ENCODE peak calls at places on chromosomes 1 and 21, in six cellular contexts. One of them, this sample, is unnamed.

GRCh38 chr1:221723018-221723917 is 18.6 kb downstream of the DUSP10 start:
- DNase-seq in colonic mucosa: no peak
- DNase-seq in HFF-Myc: no peak
- DNase-seq in endothelial cell: no peak
- DNase-seq in cardiac muscle cell: no peak
- DNase-seq in cardiac fibroblast: no peak
- DNase-seq in this sample: no peak

GRCh38 chr1:210416049-210416448 is 87.3 kb downstream of the HHAT start:
- DNase-seq in cardiac muscle cell: no peak
- DNase-seq in cardiac fibroblast: no peak
- DNase-seq in endothelial cell: no peak
- DNase-seq in colonic mucosa: no peak
- DNase-seq in HFF-Myc: no peak
- DNase-seq in this sample: no peak

GRCh38 chr1:210826686-210827085 is 307.3 kb downstream of the KCNH1 start:
- DNase-seq in colonic mucosa: no peak
- DNase-seq in cardiac fibroblast: no peak
- DNase-seq in HFF-Myc: no peak
- DNase-seq in cardiac muscle cell: no peak
- DNase-seq in endothelial cell: no peak
- DNase-seq in this sample: no peak

GRCh38 chr1:45833361-45833760 is 29.9 kb downstream of the MAST2 start:
- DNase-seq in cardiac fibroblast: no peak
- DNase-seq in endothelial cell: no peak
- DNase-seq in HFF-Myc: no peak
- DNase-seq in cardiac muscle cell: no peak
- DNase-seq in colonic mucosa: no peak
- DNase-seq in this sample: no peak

GRCh38 chr1:54516249-54516920 is 31.6 kb upstream of the ACOT11 start:
- DNase-seq in HFF-Myc: no peak
- DNase-seq in colonic mucosa: no peak
- DNase-seq in cardiac muscle cell: no peak
- DNase-seq in endothelial cell: no peak
- DNase-seq in cardiac fibroblast: no peak
- DNase-seq in this sample: no peak

GRCh38 chr1:79928901-79929300 is 922.4 kb upstream of the ADGRL4 start:
- DNase-seq in cardiac muscle cell: no peak
- DNase-seq in HFF-Myc: no peak
- DNase-seq in cardiac fibroblast: no peak
- DNase-seq in endothelial cell: no peak
- DNase-seq in colonic mucosa: no peak
- DNase-seq in this sample: no peak

GRCh38 chr1:7278045-7278444 is 492.8 kb downstream of the CAMTA1 start:
- DNase-seq in colonic mucosa: peak
- DNase-seq in cardiac muscle cell: no peak
- DNase-seq in HFF-Myc: no peak
- DNase-seq in endothelial cell: no peak
- DNase-seq in cardiac fibroblast: no peak
- DNase-seq in this sample: no peak

GRCh38 chr21:36706951-36707762 is 8.2 kb downstream of the SIM2 start:
- DNase-seq in endothelial cell: peak
- DNase-seq in cardiac muscle cell: peak
- DNase-seq in HFF-Myc: no peak
- DNase-seq in colonic mucosa: peak
- DNase-seq in cardiac fibroblast: peak
- DNase-seq in this sample: no peak

GRCh38 chr21:42564561-42564971 is 50.9 kb downstream of the SLC37A1 start:
- DNase-seq in colonic mucosa: no peak
- DNase-seq in cardiac fibroblast: no peak
- DNase-seq in cardiac muscle cell: no peak
- DNase-seq in HFF-Myc: no peak
- DNase-seq in endothelial cell: no peak
- DNase-seq in this sample: no peak

GRCh38 chr1:94602312-94602711 is 60.8 kb upstream of the F3 start:
- DNase-seq in HFF-Myc: no peak
- DNase-seq in cardiac muscle cell: peak
- DNase-seq in cardiac fibroblast: peak
- DNase-seq in colonic mucosa: peak
- DNase-seq in endothelial cell: no peak
- DNase-seq in this sample: no peak

GRCh38 chr1:41109316-41110263 is 88.1 kb upstream of the SLFNL1 start:
- DNase-seq in endothelial cell: no peak
- DNase-seq in cardiac fibroblast: peak
- DNase-seq in HFF-Myc: peak
- DNase-seq in colonic mucosa: peak
- DNase-seq in cardiac muscle cell: peak
- DNase-seq in this sample: peak
- TF ChIP-seq CTCF in endothelial cell: no peak
- TF ChIP-seq CTCF in cardiac fibroblast: no peak
- TF ChIP-seq CTCF in HFF-Myc: no peak
- TF ChIP-seq CTCF in colonic mucosa: no peak
- TF ChIP-seq CTCF in cardiac muscle cell: no peak
- TF ChIP-seq CTCF in this sample: no peak

DNA sequence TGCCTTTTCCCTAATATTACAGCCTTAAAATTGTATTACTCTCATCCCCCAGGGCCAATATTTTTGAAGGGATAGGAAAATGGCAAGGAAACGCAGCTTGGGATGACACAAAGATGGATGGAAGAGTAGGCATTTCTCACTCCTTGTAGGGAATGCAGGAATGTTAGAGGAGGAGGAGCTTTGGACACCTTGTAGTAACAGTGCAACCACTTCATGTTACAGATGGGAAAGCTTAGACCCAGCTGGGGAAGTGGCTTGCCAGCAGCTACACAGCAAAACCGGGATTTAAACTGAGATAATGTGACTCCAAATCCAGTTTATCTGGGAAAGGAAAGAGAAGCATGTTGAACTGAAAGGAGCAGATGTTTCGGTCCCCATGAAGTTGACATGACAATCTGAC is 473.7 kb upstream of the DAB1 start:
- DNase-seq in HFF-Myc: no peak
- DNase-seq in endothelial cell: no peak
- DNase-seq in cardiac fibroblast: no peak
- DNase-seq in colonic mucosa: no peak
- DNase-seq in cardiac muscle cell: no peak
- DNase-seq in this sample: no peak
- TF ChIP-seq CTCF in HFF-Myc: no peak
- TF ChIP-seq CTCF in endothelial cell: no peak
- TF ChIP-seq CTCF in cardiac fibroblast: no peak
- TF ChIP-seq CTCF in colonic mucosa: no peak
- TF ChIP-seq CTCF in cardiac muscle cell: no peak
- TF ChIP-seq CTCF in this sample: no peak

DNA sequence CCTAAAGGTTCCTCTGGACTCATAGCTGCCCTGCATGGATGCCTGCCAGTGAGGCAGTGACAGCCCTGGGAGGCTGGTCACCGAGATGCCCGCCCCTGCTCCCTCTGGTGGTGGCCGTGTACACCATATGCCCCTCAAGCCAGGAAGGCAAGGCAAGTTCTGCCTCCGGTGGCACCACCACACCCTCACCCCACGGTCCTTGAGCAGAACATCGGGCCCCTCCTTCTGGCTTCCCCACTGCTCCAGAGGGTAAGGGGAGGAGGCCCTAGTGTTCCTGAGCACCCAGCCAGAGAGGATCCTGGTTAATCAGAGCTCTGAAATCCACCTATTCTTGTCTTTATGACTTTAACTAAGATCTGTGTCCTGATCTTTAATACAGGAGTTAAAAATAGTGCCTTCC is 1.6 kb upstream of the S100A14 start:
- DNase-seq in HFF-Myc: no peak
- DNase-seq in cardiac muscle cell: no peak
- DNase-seq in cardiac fibroblast: peak
- DNase-seq in colonic mucosa: peak
- DNase-seq in endothelial cell: peak
- DNase-seq in this sample: no peak
- TF ChIP-seq CTCF in HFF-Myc: peak
- TF ChIP-seq CTCF in cardiac muscle cell: no peak
- TF ChIP-seq CTCF in cardiac fibroblast: peak
- TF ChIP-seq CTCF in colonic mucosa: peak
- TF ChIP-seq CTCF in endothelial cell: no peak
- TF ChIP-seq CTCF in this sample: peak

GRCh38 chr1:14567056-14567455 is 31.4 kb upstream of the KAZN start:
- DNase-seq in cardiac fibroblast: no peak
- DNase-seq in endothelial cell: no peak
- DNase-seq in cardiac muscle cell: no peak
- DNase-seq in HFF-Myc: no peak
- DNase-seq in colonic mucosa: no peak
- DNase-seq in this sample: no peak
- TF ChIP-seq CTCF in cardiac fibroblast: no peak
- TF ChIP-seq CTCF in endothelial cell: no peak
- TF ChIP-seq CTCF in cardiac muscle cell: peak
- TF ChIP-seq CTCF in HFF-Myc: no peak
- TF ChIP-seq CTCF in colonic mucosa: no peak
- TF ChIP-seq CTCF in this sample: no peak

DNA sequence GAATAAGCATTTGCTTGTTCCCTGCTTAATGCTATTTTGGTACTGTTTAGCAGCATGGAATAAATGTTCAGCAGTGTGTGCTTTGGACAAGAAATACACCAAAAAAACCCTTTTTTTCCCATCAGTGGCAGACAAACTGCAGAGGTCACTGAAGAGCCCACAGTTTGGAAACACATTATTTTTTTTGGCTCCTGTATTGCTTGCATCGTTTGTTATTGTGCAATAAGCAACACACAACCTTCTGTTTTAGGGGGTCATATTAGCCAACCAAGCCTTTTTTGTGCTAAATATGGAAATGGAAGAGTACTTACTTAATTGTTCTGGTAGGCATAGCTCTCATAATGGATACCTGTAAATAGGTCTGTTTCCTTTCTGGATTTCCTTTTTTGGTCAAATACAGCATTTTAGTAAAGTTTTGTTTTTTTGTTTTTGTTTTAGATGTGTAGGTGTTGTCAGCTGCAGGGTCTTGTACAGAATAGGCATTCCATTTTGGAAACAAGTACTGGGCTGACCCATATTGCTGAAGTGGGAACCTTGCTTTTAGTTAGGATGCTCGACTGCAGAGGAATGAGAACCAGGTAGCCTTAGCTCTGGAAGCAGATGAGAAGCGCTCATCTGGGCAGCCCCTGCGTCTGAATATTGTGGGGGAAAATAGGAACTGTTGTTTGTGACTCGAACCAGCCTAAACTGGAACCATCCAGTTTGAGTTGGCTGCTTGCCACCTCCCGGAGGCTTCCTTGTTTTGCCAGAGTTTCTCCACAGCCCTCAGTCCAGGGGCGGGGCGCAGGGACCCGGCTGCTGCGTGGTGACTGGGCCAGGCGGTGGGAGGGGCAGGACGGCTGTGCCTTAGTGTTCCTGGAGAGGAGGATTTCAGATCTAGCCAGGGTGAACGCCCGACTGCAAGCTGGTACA is 38.5 kb downstream of the SPEN start:
- DNase-seq in colonic mucosa: peak
- DNase-seq in endothelial cell: peak
- DNase-seq in cardiac muscle cell: peak
- DNase-seq in HFF-Myc: peak
- DNase-seq in cardiac fibroblast: peak
- DNase-seq in this sample: no peak
- TF ChIP-seq CTCF in colonic mucosa: no peak
- TF ChIP-seq CTCF in endothelial cell: no peak
- TF ChIP-seq CTCF in cardiac muscle cell: peak
- TF ChIP-seq CTCF in HFF-Myc: peak
- TF ChIP-seq CTCF in cardiac fibroblast: peak
- TF ChIP-seq CTCF in this sample: peak